ENCODE peak calls at places on chromosomes 4 and X, in six cellular contexts. Y is HCT116, A is endothelial cell, J is left ventricle myocardium inferior, I is cardiac muscle cell, F is suprapubic skin. H is an unnamed sample.

GRCh38 chrX:38985375-38985774 is 184.1 kb downstream of the MID1IP1 start:
- DNase-seq in Y (no peak), A (no peak), J (no peak), I (peak), F (no peak), H (no peak)

GRCh38 chrX:43731086-43731485 is 75.0 kb downstream of the MAOA start:
- DNase-seq in Y (no peak), A (no peak), J (no peak), I (no peak), F (no peak), H (no peak)

GRCh38 chr4:2036866-2037265 is 22.3 kb upstream of the NAT8L start:
- DNase-seq in Y (no peak), A (no peak), J (no peak), I (no peak), F (no peak), H (no peak)

GRCh38 chr4:151459380-151459779 is 50.4 kb downstream of the FHIP1A start:
- DNase-seq in Y (no peak), A (no peak), J (no peak), I (no peak), F (no peak), H (no peak)

GRCh38 chrX:53438174-53438831 is 4.1 kb upstream of the HSD17B10 start:
- DNase-seq in Y (no peak), A (no peak), J (no peak), I (no peak), F (no peak), H (no peak)

GRCh38 chrX:152929898-152930297 is 32.0 kb downstream of the ZNF185 start:
- DNase-seq in Y (no peak), A (no peak), J (no peak), I (no peak), F (no peak), H (no peak)

GRCh38 chr4:52032005-52032404 is 6.1 kb downstream of the SGCB start:
- DNase-seq in Y (no peak), A (no peak), J (no peak), I (no peak), F (no peak), H (no peak)

GRCh38 chr4:173524218-173525117 is 5.6 kb downstream of the HAND2 start:
- DNase-seq in Y (no peak), A (no peak), J (no peak), I (peak), F (no peak), H (peak)

GRCh38 chrX:150763810-150764209 is 70.6 kb downstream of the MTMR1 start:
- DNase-seq in Y (no peak), A (no peak), J (no peak), I (no peak), F (no peak), H (no peak)

GRCh38 chr4:102620697-102621497 is 119.7 kb downstream of the NFKB1 start:
- DNase-seq in Y (peak), A (no peak), J (no peak), I (peak), F (no peak), H (no peak)

GRCh38 chr4:96504386-96504785 is 664.5 kb downstream of the PDHA2 start:
- DNase-seq in Y (no peak), A (no peak), J (no peak), I (no peak), F (no peak), H (no peak)

DNA sequence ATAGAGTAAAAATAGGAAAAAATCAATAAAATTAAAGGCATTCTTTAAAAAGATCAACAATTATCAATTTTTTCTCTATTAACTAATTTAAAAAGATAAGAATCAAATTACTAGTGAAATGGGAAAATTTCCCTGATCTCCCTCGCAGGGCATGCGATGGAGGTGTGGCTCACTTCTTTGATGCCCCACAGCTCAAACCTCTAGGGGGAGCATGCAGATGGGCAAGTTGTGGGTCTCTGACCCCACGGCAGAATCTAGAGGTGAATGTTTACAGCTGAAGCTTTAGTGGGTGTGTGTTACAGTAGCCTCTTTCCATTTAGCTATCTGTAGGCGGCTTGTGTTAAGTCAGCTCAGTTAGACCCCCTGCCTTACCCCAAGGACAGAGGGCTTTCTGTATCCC is 1348.8 kb downstream of the PCDH18 start:
- DNase-seq in Y (no peak), A (no peak), J (no peak), I (no peak), F (no peak), H (no peak)
- TF ChIP-seq CTCF in Y (no peak), A (no peak), J (no peak), I (no peak), F (no peak), H (no peak)

GRCh38 chr4:94126669-94127068 is 81.0 kb upstream of the SMARCAD1 start:
- DNase-seq in Y (peak), A (no peak), J (no peak), I (peak), F (no peak), H (no peak)
- TF ChIP-seq CTCF in Y (peak), A (no peak), J (no peak), I (no peak), F (no peak), H (no peak)

GRCh38 chr4:70061980-70062379 is 11.7 kb downstream of the HTN1 start:
- DNase-seq in Y (no peak), A (no peak), J (no peak), I (no peak), F (no peak), H (no peak)

GRCh38 chr4:70059149-70059548 is 8.9 kb downstream of the HTN1 start:
- DNase-seq in Y (no peak), A (no peak), J (no peak), I (no peak), F (no peak), H (no peak)
- TF ChIP-seq CTCF in Y (no peak), A (no peak), J (no peak), I (no peak), F (no peak), H (no peak)

DNA sequence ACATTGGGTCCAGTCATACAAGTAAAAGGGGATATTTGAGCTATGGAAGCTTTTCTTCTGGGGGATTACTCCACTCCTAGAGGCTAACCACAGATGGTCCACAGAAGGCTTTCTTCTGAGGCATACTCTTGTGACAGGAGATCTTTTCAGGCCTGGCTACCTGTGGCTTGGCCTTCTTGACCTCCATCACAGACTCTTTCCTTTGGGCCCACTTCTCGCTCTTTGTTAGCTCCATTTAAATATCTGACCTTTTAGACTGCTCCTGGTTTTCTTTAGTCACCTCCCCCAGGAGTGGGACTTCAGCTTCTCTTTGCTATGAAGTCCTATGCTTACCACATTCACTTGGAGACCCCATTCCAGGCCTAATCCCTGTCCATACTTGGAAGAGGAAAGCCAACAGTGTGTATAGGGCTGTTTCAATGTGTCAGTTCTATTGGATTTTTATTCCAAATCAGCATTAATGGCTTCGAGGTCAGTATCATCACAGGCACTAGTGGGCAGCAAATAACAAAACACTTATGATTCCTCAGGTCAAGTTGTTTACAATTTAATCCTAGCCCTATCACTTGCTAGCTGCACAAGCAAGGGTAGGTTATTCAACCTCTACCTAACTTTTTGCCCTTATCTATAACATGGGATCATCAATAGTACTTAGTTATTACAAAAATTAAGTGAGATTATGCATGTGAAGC is 26.3 kb downstream of the GPC3 start:
- DNase-seq in Y (no peak), A (no peak), J (no peak), I (no peak), F (no peak), H (no peak)
- TF ChIP-seq CTCF in Y (peak), A (no peak), J (peak), I (peak), F (no peak), H (no peak)

DNA sequence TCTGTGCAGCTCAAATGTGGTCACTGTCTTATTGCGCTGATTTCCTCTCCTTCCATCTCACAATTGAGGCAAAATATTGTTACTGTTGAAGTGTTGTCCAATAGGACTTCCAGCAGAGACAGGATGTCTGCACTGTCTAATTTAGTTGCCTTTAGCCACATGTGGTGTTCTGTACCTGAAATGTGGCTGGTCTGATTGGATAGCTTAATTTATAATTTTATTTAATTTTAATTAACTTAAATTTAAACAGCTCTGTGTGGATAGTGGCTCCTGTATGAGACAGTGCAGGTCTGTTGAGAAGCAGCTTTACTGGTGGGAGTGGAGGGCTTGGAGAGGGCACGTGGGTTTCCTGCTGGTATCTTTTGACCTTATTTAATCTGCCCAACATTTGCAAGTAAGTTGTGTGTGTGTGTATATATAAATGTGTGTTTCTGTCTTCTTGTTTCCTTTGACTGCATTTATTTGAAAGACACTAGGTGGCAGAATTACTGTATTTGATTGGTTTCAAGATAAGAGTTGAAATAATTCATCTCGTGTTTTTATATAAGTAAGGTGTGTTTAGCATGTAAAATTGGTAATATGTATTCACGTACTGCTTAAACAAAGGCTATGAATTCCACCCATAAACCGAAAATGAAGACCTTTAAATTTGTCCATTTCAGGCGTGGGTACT is 55.3 kb upstream of the MSANTD1 start:
- DNase-seq in Y (peak), A (no peak), J (no peak), I (no peak), F (no peak), H (no peak)
- TF ChIP-seq CTCF in Y (peak), A (no peak), J (peak), I (peak), F (no peak), H (peak)

GRCh38 chrX:136028383-136028984 is 43.2 kb downstream of the SLC9A6 start:
- DNase-seq in Y (peak), A (no peak), J (no peak), I (peak), F (no peak), H (no peak)
- TF ChIP-seq CTCF in Y (peak), A (peak), J (peak), I (peak), F (peak), H (peak)

DNA sequence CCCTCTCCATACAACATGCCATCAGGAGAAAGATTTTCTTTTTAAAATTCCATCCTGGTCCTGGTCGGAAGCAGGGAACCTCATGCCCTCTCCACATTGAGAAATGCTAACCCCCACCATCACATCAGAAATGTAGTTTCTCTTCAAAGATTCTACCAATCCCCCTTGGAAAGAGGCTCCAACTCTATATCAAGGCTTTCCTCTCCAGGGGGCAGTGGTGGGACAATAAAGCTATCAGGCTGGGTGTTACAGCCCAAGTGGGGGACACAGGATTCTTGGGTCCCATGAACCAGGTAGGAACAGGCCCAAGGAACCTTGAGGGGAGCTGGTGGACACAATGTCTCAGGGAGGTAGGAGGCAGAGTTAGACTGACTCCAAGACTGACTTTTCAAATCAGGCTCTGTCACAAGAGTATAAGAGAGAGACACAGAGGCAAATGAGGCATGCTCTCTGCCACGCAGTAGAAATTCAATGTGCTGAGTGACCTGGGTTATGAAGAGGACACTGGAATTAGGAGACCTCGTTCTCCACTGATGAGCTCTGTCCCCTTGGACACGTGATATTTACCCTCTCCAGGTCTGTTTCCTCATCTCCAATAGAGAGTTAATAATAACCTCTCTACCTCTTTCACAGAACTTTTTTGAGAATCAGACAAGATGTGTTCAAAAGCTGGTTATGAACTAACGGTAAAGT is 4.5 kb downstream of the GJB1 start:
- DNase-seq in Y (no peak), A (no peak), J (no peak), I (no peak), F (no peak), H (no peak)
- TF ChIP-seq CTCF in Y (no peak), A (no peak), J (no peak), I (no peak), F (no peak), H (no peak)

DNA sequence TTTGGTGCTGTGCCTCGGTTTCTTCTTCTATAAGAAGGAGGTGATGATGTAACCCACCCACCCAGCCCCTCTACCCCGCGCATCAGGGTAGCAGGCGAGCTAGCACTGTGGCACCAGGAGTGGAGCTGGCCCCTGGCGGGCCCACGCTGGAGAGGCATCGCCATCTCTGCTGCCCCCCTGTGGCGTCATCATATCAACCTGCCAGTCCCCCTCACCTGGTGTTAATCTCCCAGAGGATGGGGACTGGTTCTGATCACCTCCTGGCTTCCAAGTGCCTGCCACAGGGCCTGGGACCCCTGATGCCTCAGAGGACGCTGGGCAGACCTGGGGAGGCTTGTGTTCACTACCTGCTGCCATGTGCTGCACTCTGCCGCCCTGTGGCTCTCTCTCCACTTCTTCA is 6.3 kb upstream of the SORCS2 start:
- DNase-seq in Y (no peak), A (peak), J (no peak), I (peak), F (peak), H (no peak)
- TF ChIP-seq CTCF in Y (peak), A (peak), J (peak), I (peak), F (no peak), H (peak)